ENCODE peak calls at places on chromosomes 7 and 10, in seven cellular contexts. One of them, this sample, is unnamed.

GRCh38 chr10:32237644-32238345 is 109.2 kb downstream of the EPC1 start:
- DNase-seq in dorsolateral prefrontal cortex: no peak
- DNase-seq in psoas muscle: no peak
- DNase-seq in lung: no peak
- DNase-seq in CD8-positive, alpha-beta memory T cell: no peak
- DNase-seq in thoracic aorta: no peak
- DNase-seq in tibial artery: no peak
- DNase-seq in this sample: no peak

GRCh38 chr7:35386816-35387429 is 133.0 kb upstream of the TBX20 start:
- DNase-seq in CD8-positive, alpha-beta memory T cell: no peak
- DNase-seq in dorsolateral prefrontal cortex: no peak
- DNase-seq in thoracic aorta: no peak
- DNase-seq in lung: no peak
- DNase-seq in psoas muscle: no peak
- DNase-seq in tibial artery: no peak
- DNase-seq in this sample: no peak

GRCh38 chr7:43135129-43135528 is 22.7 kb downstream of the HECW1 start:
- DNase-seq in dorsolateral prefrontal cortex: no peak
- DNase-seq in psoas muscle: no peak
- DNase-seq in thoracic aorta: no peak
- DNase-seq in tibial artery: no peak
- DNase-seq in CD8-positive, alpha-beta memory T cell: no peak
- DNase-seq in lung: no peak
- DNase-seq in this sample: no peak

GRCh38 chr7:28625446-28625845 is 213.1 kb downstream of the CREB5 start:
- DNase-seq in thoracic aorta: no peak
- DNase-seq in dorsolateral prefrontal cortex: no peak
- DNase-seq in CD8-positive, alpha-beta memory T cell: no peak
- DNase-seq in tibial artery: no peak
- DNase-seq in lung: no peak
- DNase-seq in psoas muscle: no peak
- DNase-seq in this sample: no peak

GRCh38 chr10:33365871-33366411 is 31.5 kb upstream of the NRP1 start:
- DNase-seq in CD8-positive, alpha-beta memory T cell: no peak
- DNase-seq in dorsolateral prefrontal cortex: no peak
- DNase-seq in lung: no peak
- DNase-seq in thoracic aorta: no peak
- DNase-seq in psoas muscle: no peak
- DNase-seq in tibial artery: no peak
- DNase-seq in this sample: peak; percentile 1

GRCh38 chr7:14389052-14389988 is 399.9 kb upstream of the ETV1 start:
- DNase-seq in psoas muscle: no peak
- DNase-seq in tibial artery: no peak
- DNase-seq in thoracic aorta: no peak
- DNase-seq in lung: no peak
- DNase-seq in CD8-positive, alpha-beta memory T cell: no peak
- DNase-seq in dorsolateral prefrontal cortex: no peak
- DNase-seq in this sample: no peak

GRCh38 chr7:18153183-18153748 is 125.6 kb upstream of the PRPS1L1 start:
- DNase-seq in tibial artery: no peak
- DNase-seq in CD8-positive, alpha-beta memory T cell: no peak
- DNase-seq in thoracic aorta: no peak
- DNase-seq in lung: no peak
- DNase-seq in psoas muscle: no peak
- DNase-seq in dorsolateral prefrontal cortex: no peak
- DNase-seq in this sample: no peak

GRCh38 chr10:122782911-122783310 is 62.7 kb downstream of the CUZD1 start:
- DNase-seq in lung: no peak
- DNase-seq in thoracic aorta: no peak
- DNase-seq in psoas muscle: no peak
- DNase-seq in dorsolateral prefrontal cortex: no peak
- DNase-seq in CD8-positive, alpha-beta memory T cell: no peak
- DNase-seq in tibial artery: no peak
- DNase-seq in this sample: no peak

GRCh38 chr7:136389933-136390332 is 412.8 kb upstream of the MTPN start:
- DNase-seq in dorsolateral prefrontal cortex: no peak
- DNase-seq in CD8-positive, alpha-beta memory T cell: no peak
- DNase-seq in psoas muscle: no peak
- DNase-seq in tibial artery: no peak
- DNase-seq in thoracic aorta: no peak
- DNase-seq in lung: no peak
- DNase-seq in this sample: no peak

GRCh38 chr7:33904680-33905388 is 505 bp upstream of the BMPER start:
- DNase-seq in tibial artery: peak; percentile 69
- DNase-seq in dorsolateral prefrontal cortex: no peak
- DNase-seq in CD8-positive, alpha-beta memory T cell: no peak
- DNase-seq in thoracic aorta: no peak
- DNase-seq in lung: no peak
- DNase-seq in psoas muscle: peak; percentile 38
- DNase-seq in this sample: no peak

GRCh38 chr10:132076578-132077081 is 10.9 kb downstream of the JAKMIP3 start:
- DNase-seq in dorsolateral prefrontal cortex: peak; percentile 26
- DNase-seq in thoracic aorta: no peak
- DNase-seq in tibial artery: no peak
- DNase-seq in lung: no peak
- DNase-seq in psoas muscle: no peak
- DNase-seq in CD8-positive, alpha-beta memory T cell: no peak
- DNase-seq in this sample: no peak

GRCh38 chr10:61888744-61889143 is 12.8 kb upstream of the ARID5B start:
- DNase-seq in thoracic aorta: no peak
- DNase-seq in CD8-positive, alpha-beta memory T cell: no peak
- DNase-seq in lung: no peak
- DNase-seq in tibial artery: no peak
- DNase-seq in psoas muscle: no peak
- DNase-seq in dorsolateral prefrontal cortex: no peak
- DNase-seq in this sample: no peak

GRCh38 chr7:92461027-92462003 is 14.0 kb downstream of the GATAD1 start:
- DNase-seq in CD8-positive, alpha-beta memory T cell: no peak
- DNase-seq in tibial artery: no peak
- DNase-seq in thoracic aorta: no peak
- DNase-seq in dorsolateral prefrontal cortex: peak; percentile 29
- DNase-seq in psoas muscle: no peak
- DNase-seq in lung: no peak
- DNase-seq in this sample: peak; percentile 21

GRCh38 chr10:14823966-14824365 is 13.9 kb downstream of the CDNF start:
- DNase-seq in lung: no peak
- DNase-seq in CD8-positive, alpha-beta memory T cell: no peak
- DNase-seq in dorsolateral prefrontal cortex: no peak
- DNase-seq in thoracic aorta: no peak
- DNase-seq in psoas muscle: no peak
- DNase-seq in tibial artery: no peak
- DNase-seq in this sample: no peak

GRCh38 chr10:29648114-29648982 is 13.6 kb upstream of the SVIL start:
- DNase-seq in dorsolateral prefrontal cortex: no peak
- DNase-seq in thoracic aorta: no peak
- DNase-seq in lung: no peak
- DNase-seq in psoas muscle: no peak
- DNase-seq in CD8-positive, alpha-beta memory T cell: no peak
- DNase-seq in tibial artery: no peak
- DNase-seq in this sample: peak; percentile 59

GRCh38 chr7:75590373-75591005 is 98.4 kb downstream of the SPDYE5 start:
- DNase-seq in dorsolateral prefrontal cortex: no peak
- DNase-seq in lung: no peak
- DNase-seq in psoas muscle: no peak
- DNase-seq in thoracic aorta: no peak
- DNase-seq in CD8-positive, alpha-beta memory T cell: no peak
- DNase-seq in tibial artery: no peak
- DNase-seq in this sample: no peak

GRCh38 chr10:50275650-50276235 is 24.4 kb upstream of the ASAH2 start:
- DNase-seq in lung: no peak
- DNase-seq in psoas muscle: peak; percentile 17
- DNase-seq in tibial artery: no peak
- DNase-seq in CD8-positive, alpha-beta memory T cell: no peak
- DNase-seq in thoracic aorta: no peak
- DNase-seq in dorsolateral prefrontal cortex: no peak
- DNase-seq in this sample: no peak

GRCh38 chr10:24306507-24306875 is 97.6 kb downstream of the KIAA1217 start:
- DNase-seq in lung: no peak
- DNase-seq in dorsolateral prefrontal cortex: no peak
- DNase-seq in CD8-positive, alpha-beta memory T cell: no peak
- DNase-seq in thoracic aorta: no peak
- DNase-seq in psoas muscle: peak; percentile 27
- DNase-seq in tibial artery: no peak
- DNase-seq in this sample: no peak

GRCh38 chr7:131745645-131746248 is 189.3 kb upstream of the PODXL start:
- DNase-seq in thoracic aorta: no peak
- DNase-seq in dorsolateral prefrontal cortex: no peak
- DNase-seq in tibial artery: no peak
- DNase-seq in CD8-positive, alpha-beta memory T cell: no peak
- DNase-seq in lung: no peak
- DNase-seq in psoas muscle: peak; percentile 21
- DNase-seq in this sample: peak; percentile 29

GRCh38 chr10:126179637-126180036 is 208.6 kb downstream of the ADAM12 start:
- DNase-seq in lung: no peak
- DNase-seq in dorsolateral prefrontal cortex: no peak
- DNase-seq in tibial artery: no peak
- DNase-seq in CD8-positive, alpha-beta memory T cell: no peak
- DNase-seq in thoracic aorta: no peak
- DNase-seq in psoas muscle: no peak
- DNase-seq in this sample: no peak

GRCh38 chr10:126175586-126176258 is 212.6 kb downstream of the ADAM12 start:
- DNase-seq in CD8-positive, alpha-beta memory T cell: no peak
- DNase-seq in dorsolateral prefrontal cortex: no peak
- DNase-seq in tibial artery: no peak
- DNase-seq in thoracic aorta: no peak
- DNase-seq in lung: no peak
- DNase-seq in psoas muscle: no peak
- DNase-seq in this sample: no peak

GRCh38 chr10:126171555-126171954 is 216.7 kb downstream of the ADAM12 start:
- DNase-seq in dorsolateral prefrontal cortex: no peak
- DNase-seq in thoracic aorta: no peak
- DNase-seq in CD8-positive, alpha-beta memory T cell: no peak
- DNase-seq in lung: no peak
- DNase-seq in tibial artery: no peak
- DNase-seq in psoas muscle: no peak
- DNase-seq in this sample: no peak

GRCh38 chr10:126177414-126178030 is 210.8 kb downstream of the ADAM12 start:
- DNase-seq in psoas muscle: no peak
- DNase-seq in lung: no peak
- DNase-seq in thoracic aorta: no peak
- DNase-seq in CD8-positive, alpha-beta memory T cell: no peak
- DNase-seq in dorsolateral prefrontal cortex: no peak
- DNase-seq in tibial artery: no peak
- DNase-seq in this sample: no peak
- H3K4me3 ChIP-seq in psoas muscle: no peak overlapping the region
- H3K4me3 ChIP-seq in lung: no peak overlapping the region
- H3K4me3 ChIP-seq in thoracic aorta: no peak overlapping the region
- H3K4me3 ChIP-seq in CD8-positive, alpha-beta memory T cell: no peak overlapping the region
- H3K4me3 ChIP-seq in dorsolateral prefrontal cortex: no peak overlapping the region
- H3K4me3 ChIP-seq in tibial artery: no peak overlapping the region
- H3K4me3 ChIP-seq in this sample: no peak overlapping the region

GRCh38 chr7:85104432-85105205 is 82.2 kb downstream of the SEMA3D start:
- DNase-seq in tibial artery: no peak
- DNase-seq in lung: no peak
- DNase-seq in thoracic aorta: no peak
- DNase-seq in CD8-positive, alpha-beta memory T cell: no peak
- DNase-seq in psoas muscle: no peak
- DNase-seq in dorsolateral prefrontal cortex: no peak
- DNase-seq in this sample: no peak

GRCh38 chr7:85103962-85104361 is 82.9 kb downstream of the SEMA3D start:
- DNase-seq in thoracic aorta: no peak
- DNase-seq in CD8-positive, alpha-beta memory T cell: no peak
- DNase-seq in lung: no peak
- DNase-seq in tibial artery: no peak
- DNase-seq in psoas muscle: no peak
- DNase-seq in dorsolateral prefrontal cortex: no peak
- DNase-seq in this sample: no peak

GRCh38 chr7:85101347-85101746 is 85.5 kb downstream of the SEMA3D start:
- DNase-seq in dorsolateral prefrontal cortex: no peak
- DNase-seq in lung: no peak
- DNase-seq in thoracic aorta: no peak
- DNase-seq in psoas muscle: no peak
- DNase-seq in tibial artery: no peak
- DNase-seq in CD8-positive, alpha-beta memory T cell: no peak
- DNase-seq in this sample: no peak

GRCh38 chr7:85102813-85103350 is 84.0 kb downstream of the SEMA3D start:
- DNase-seq in thoracic aorta: no peak
- DNase-seq in tibial artery: no peak
- DNase-seq in dorsolateral prefrontal cortex: no peak
- DNase-seq in CD8-positive, alpha-beta memory T cell: no peak
- DNase-seq in psoas muscle: no peak
- DNase-seq in lung: no peak
- DNase-seq in this sample: no peak

DNA sequence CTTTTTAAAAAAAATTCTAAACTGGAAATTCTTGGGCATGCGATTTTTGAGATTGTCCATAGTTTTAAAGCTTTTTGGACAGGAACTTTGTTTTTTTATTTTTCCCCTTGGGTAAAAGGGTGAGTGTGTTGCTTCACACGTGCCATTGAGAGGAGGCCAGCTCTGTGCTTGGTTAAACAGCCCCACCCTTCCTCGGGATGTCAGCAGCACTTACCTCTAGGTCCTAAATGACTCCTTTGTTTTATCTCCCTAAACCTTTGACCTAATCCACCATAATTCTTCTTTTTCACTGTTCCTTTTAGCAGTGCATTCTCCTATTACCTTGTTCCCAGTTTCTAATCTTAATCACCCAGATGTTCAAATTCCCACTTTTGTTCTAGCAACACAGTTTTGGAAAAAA is 83.5 kb downstream of the SEMA3D start:
- DNase-seq in dorsolateral prefrontal cortex: no peak
- DNase-seq in tibial artery: peak; percentile 67
- DNase-seq in lung: no peak
- DNase-seq in thoracic aorta: no peak
- DNase-seq in psoas muscle: no peak
- DNase-seq in CD8-positive, alpha-beta memory T cell: no peak
- DNase-seq in this sample: no peak
- H3K4me3 ChIP-seq in dorsolateral prefrontal cortex: no peak overlapping the region
- H3K4me3 ChIP-seq in tibial artery: no peak overlapping the region
- H3K4me3 ChIP-seq in lung: no peak overlapping the region
- H3K4me3 ChIP-seq in thoracic aorta: no peak overlapping the region
- H3K4me3 ChIP-seq in psoas muscle: no peak overlapping the region
- H3K4me3 ChIP-seq in CD8-positive, alpha-beta memory T cell: no peak overlapping the region
- H3K4me3 ChIP-seq in this sample: no peak overlapping the region

DNA sequence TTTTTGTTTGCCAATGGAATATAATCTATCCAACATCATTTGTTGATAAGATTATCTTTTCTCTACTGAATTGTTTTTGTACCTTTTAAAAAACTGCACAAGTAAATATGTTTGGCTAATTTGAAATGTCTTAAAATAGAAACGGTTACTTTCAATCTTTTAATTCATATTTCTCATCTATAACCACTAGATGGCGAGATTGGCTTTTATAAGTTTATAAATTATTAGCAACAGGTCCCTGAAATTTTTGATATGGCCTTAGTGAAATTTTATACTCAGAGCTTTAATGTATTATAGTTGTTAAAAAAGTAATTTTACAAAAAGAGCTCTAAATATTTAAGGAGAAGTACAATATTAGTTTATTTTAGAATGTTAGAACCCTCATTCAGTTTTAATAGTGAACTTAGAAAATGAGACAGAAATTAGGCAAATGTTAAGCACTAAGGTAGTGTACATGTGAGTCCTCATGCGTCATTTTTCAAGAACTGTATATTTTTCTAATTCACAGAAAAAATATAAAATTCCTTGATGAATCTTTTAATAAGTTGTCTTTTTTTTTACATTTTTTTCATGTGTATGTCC is 592.5 kb downstream of the ARL4A start:
- DNase-seq in tibial artery: no peak
- DNase-seq in thoracic aorta: no peak
- DNase-seq in CD8-positive, alpha-beta memory T cell: no peak
- DNase-seq in dorsolateral prefrontal cortex: no peak
- DNase-seq in psoas muscle: no peak
- DNase-seq in lung: no peak
- DNase-seq in this sample: peak; percentile 11
- H3K4me3 ChIP-seq in tibial artery: no peak overlapping the region
- H3K4me3 ChIP-seq in thoracic aorta: no peak overlapping the region
- H3K4me3 ChIP-seq in CD8-positive, alpha-beta memory T cell: no peak overlapping the region
- H3K4me3 ChIP-seq in dorsolateral prefrontal cortex: no peak overlapping the region
- H3K4me3 ChIP-seq in psoas muscle: no peak overlapping the region
- H3K4me3 ChIP-seq in lung: no peak overlapping the region
- H3K4me3 ChIP-seq in this sample: no peak overlapping the region

GRCh38 chr7:47991270-47991669 is 11.9 kb upstream of the HUS1 start:
- DNase-seq in CD8-positive, alpha-beta memory T cell: no peak
- DNase-seq in psoas muscle: no peak
- DNase-seq in lung: no peak
- DNase-seq in tibial artery: no peak
- DNase-seq in dorsolateral prefrontal cortex: no peak
- DNase-seq in thoracic aorta: no peak
- DNase-seq in this sample: no peak
- H3K4me3 ChIP-seq in CD8-positive, alpha-beta memory T cell: peak overlapping the region; percentile 73
- H3K4me3 ChIP-seq in psoas muscle: no peak overlapping the region
- H3K4me3 ChIP-seq in lung: no peak overlapping the region
- H3K4me3 ChIP-seq in tibial artery: peak overlapping the region; percentile 57
- H3K4me3 ChIP-seq in dorsolateral prefrontal cortex: no peak overlapping the region
- H3K4me3 ChIP-seq in thoracic aorta: peak overlapping the region; percentile 87
- H3K4me3 ChIP-seq in this sample: no peak overlapping the region